ENCODE peak calls at places on chromosomes 12 and 14, in nine cellular contexts. Z, D, S, G, H, R, L, F and C are unnamed samples.

GRCh38 chr12:132397152-132397933 is 68.0 kb upstream of the GALNT9 start:
- DNase-seq in F (no peak), S (no peak), R (no peak), Z (peak; percentile 9), D (no peak), H (no peak), G (no peak), L (no peak), C (no peak)

GRCh38 chr14:96039633-96040311 is 610 bp downstream of the C14orf132 start:
- DNase-seq in S (peak; percentile 78), H (peak; percentile 30), L (no peak), D (no peak), F (no peak), Z (peak; percentile 31), R (no peak), G (no peak), C (peak; percentile 43)

GRCh38 chr14:70289138-70289537 is 70.3 kb downstream of the COX16 start:
- DNase-seq in Z (no peak), S (no peak), F (no peak), H (no peak), L (no peak), G (no peak), D (no peak), R (no peak), C (no peak)

GRCh38 chr12:131113562-131113961 is 159.9 kb downstream of the ADGRD1 start:
- DNase-seq in F (no peak), R (no peak), H (peak; percentile 9), Z (no peak), L (no peak), D (no peak), S (peak; percentile 32), G (no peak), C (no peak)

GRCh38 chr12:7989827-7990491 is 42.6 kb upstream of the FOXJ2 start:
- DNase-seq in F (peak; percentile 25), H (no peak), D (no peak), R (no peak), Z (peak; percentile 41), S (no peak), G (peak; percentile 38), L (peak; percentile 21), C (no peak)

GRCh38 chr12:108511633-108512540 is 3.2 kb upstream of the FICD start:
- DNase-seq in R (peak; percentile 56), F (peak; percentile 63), L (peak; percentile 75), H (peak; percentile 55), S (peak; percentile 63), Z (peak; percentile 47), D (peak; percentile 50), G (peak; percentile 32), C (peak; percentile 31)

GRCh38 chr14:91377700-91378652 is 39.6 kb downstream of the CCDC88C start:
- DNase-seq in R (no peak), L (peak; percentile 52), H (no peak), Z (no peak), D (no peak), S (peak; percentile 88), F (no peak), G (no peak), C (no peak)

GRCh38 chr12:22333751-22334695 is 484 bp downstream of the ST8SIA1 start:
- DNase-seq in G (no peak), F (no peak), R (no peak), Z (peak; percentile 37), S (peak; percentile 36), H (peak; percentile 18), D (no peak), L (peak; percentile 11), C (no peak)

GRCh38 chr12:77152623-77153193 is 87.3 kb upstream of the E2F7 start:
- DNase-seq in G (no peak), F (no peak), S (no peak), Z (no peak), R (peak; percentile 5), L (no peak), H (no peak), D (peak; percentile 19), C (no peak)

GRCh38 chr14:61444215-61444768 is 122.9 kb downstream of the PRKCH start:
- DNase-seq in L (peak; percentile 38), R (no peak), G (no peak), Z (no peak), H (no peak), D (no peak), F (peak; percentile 30), S (no peak), C (no peak)

GRCh38 chr14:77143071-77143470 is 1.5 kb upstream of the ZDHHC22 start:
- DNase-seq in G (no peak), R (no peak), F (no peak), S (peak; percentile 50), L (no peak), D (no peak), H (no peak), Z (no peak), C (no peak)

GRCh38 chr14:77142289-77142814 is 761 bp upstream of the ZDHHC22 start:
- DNase-seq in Z (no peak), F (no peak), R (no peak), S (no peak), H (no peak), G (no peak), L (no peak), D (no peak), C (no peak)

GRCh38 chr14:77140937-77141591 is 527 bp downstream of the ZDHHC22 start:
- DNase-seq in R (no peak), Z (no peak), L (no peak), S (peak; percentile 94), D (peak; percentile 37), G (no peak), F (no peak), H (no peak), C (no peak)

GRCh38 chr14:77140343-77140936 is 1.2 kb downstream of the ZDHHC22 start:
- DNase-seq in L (no peak), H (no peak), S (no peak), G (no peak), F (no peak), D (no peak), R (no peak), Z (no peak), C (no peak)

DNA sequence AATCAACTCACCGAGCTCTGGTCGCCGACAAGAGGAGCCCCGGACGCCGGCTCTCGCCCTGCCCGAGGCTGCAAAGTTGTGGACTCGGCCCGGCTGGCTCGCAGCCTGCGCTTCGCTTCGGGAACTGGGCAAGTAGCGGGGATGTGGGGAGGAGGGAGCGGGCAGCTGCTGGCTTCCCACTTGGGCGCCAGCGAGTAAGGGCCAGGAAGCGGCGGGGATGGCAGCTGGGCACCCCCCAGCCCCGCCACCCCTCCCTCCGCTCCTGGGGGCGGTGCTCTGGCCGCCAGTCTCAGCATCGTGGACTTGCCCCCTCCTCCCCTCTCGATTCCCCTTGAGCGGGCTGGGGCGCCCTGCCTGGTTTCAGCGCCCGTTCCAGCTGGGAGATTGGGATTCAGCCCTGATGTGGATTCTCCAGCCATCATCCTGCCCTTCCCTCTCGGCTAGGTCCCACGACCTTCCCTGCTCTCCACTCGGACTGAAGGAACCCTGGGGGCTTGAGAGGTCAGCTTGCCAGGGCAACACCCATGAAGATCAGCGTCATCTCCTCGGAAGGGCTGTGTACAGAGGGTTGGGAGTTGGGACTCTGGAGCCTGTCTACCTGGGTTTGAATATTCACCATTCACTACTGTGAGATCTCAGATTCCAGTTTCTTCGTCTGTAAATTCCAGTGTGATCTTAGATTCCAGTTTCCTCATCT is at the start of gene ZDHHC22:
- DNase-seq in S (peak; percentile 92), D (no peak), H (no peak), R (no peak), F (no peak), Z (no peak), G (no peak), L (no peak), C (no peak)
- H3K27me3 ChIP-seq in S (peaks cover 47% of the 10 kb centered on the region), D (peaks cover 29% of the 10 kb centered on the region), H (no peaks in the 10 kb centered on the region), R (peaks cover 50% of the 10 kb centered on the region), F (peaks cover 83% of the 10 kb centered on the region), Z (peaks cover 99% of the 10 kb centered on the region), G (peaks cover 65% of the 10 kb centered on the region), L (peaks cover 99% of the 10 kb centered on the region), C (peaks cover 54% of the 10 kb centered on the region)

GRCh38 chr12:111434049-111434448 is 28.3 kb downstream of the SH2B3 start:
- DNase-seq in Z (no peak), L (no peak), S (no peak), H (no peak), R (no peak), D (no peak), G (no peak), F (no peak), C (no peak)
- H3K27ac ChIP-seq in Z (peak overlapping the region; percentile 73), L (peak overlapping the region; percentile 85), S (peak overlapping the region; percentile 40), H (peak overlapping the region; percentile 81), R (no peak overlapping the region), D (no peak overlapping the region), G (peak overlapping the region; percentile 72), F (peak overlapping the region; percentile 93), C (peak overlapping the region; percentile 56)

GRCh38 chr12:10095971-10096370 is 2.8 kb downstream of the CLEC1A start:
- DNase-seq in H (no peak), S (no peak), G (no peak), F (no peak), R (no peak), D (no peak), L (no peak), Z (no peak), C (no peak)
- H3K9me3 ChIP-seq in H (no peaks in the 10 kb centered on the region), S (no peaks in the 10 kb centered on the region), G (no peaks in the 10 kb centered on the region), F (no peaks in the 10 kb centered on the region), R (no peaks in the 10 kb centered on the region), D (no peaks in the 10 kb centered on the region), L (no peaks in the 10 kb centered on the region), Z (no peaks in the 10 kb centered on the region), C (no peaks in the 10 kb centered on the region)

DNA sequence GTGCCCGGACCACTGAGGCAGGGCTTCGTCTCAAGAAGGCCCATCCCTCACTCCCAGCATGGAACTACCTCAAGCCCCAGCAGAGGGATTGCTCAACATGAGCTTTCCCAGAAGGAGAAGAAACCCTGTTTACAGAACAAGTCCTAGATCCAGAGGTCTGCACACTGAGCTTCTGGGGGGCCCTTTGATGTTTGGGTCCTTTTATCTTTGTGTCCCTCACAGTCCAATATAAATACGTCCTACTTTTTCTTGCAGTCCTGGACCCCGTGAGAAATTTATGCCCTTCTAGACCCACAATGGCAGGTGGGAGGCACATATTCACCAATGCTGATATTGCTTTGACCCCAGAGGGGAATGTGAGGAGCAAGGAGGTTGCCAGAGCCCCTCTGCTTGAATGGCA is 54.4 kb downstream of the SMUG1 start:
- DNase-seq in G (no peak), H (no peak), Z (no peak), D (no peak), R (no peak), L (no peak), S (no peak), F (no peak), C (no peak)
- H3K27me3 ChIP-seq in G (no peaks in the 10 kb centered on the region), H (no peaks in the 10 kb centered on the region), Z (peaks cover 79% of the 10 kb centered on the region), D (no peaks in the 10 kb centered on the region), R (no peaks in the 10 kb centered on the region), L (peaks cover 33% of the 10 kb centered on the region), S (no peaks in the 10 kb centered on the region), F (peaks cover 35% of the 10 kb centered on the region), C (no peaks in the 10 kb centered on the region)

GRCh38 chr14:35835208-35835982 is 9.3 kb downstream of the BRMS1L start:
- DNase-seq in R (no peak), L (no peak), S (no peak), H (no peak), D (no peak), Z (no peak), G (no peak), F (no peak), C (no peak)
- H3K27ac ChIP-seq in R (no peak overlapping the region), L (no peak overlapping the region), S (no peak overlapping the region), H (no peak overlapping the region), D (no peak overlapping the region), Z (no peak overlapping the region), G (no peak overlapping the region), F (no peak overlapping the region), C (no peak overlapping the region)